ENCODE peak calls at places on chromosomes 6 and 20, in five cellular contexts. E, I, C, D and Z are unnamed samples.

GRCh38 chr6:1519597-1519996 is 90.1 kb upstream of the FOXC1 start:
- DNase-seq in C (no peak), I (no peak), E (no peak), D (no peak), Z (no peak)

GRCh38 chr20:49112596-49113274 is 66.6 kb downstream of the CSE1L start:
- DNase-seq in C (no peak), D (no peak), I (no peak), E (no peak), Z (no peak)

GRCh38 chr6:41097467-41098090 is 24.8 kb downstream of the NFYA start:
- DNase-seq in C (no peak), D (no peak), E (no peak), I (no peak), Z (no peak)

GRCh38 chr6:4637691-4638433 is 138.3 kb upstream of the CDYL start:
- DNase-seq in C (no peak), I (no peak), D (peak; percentile 49), E (no peak), Z (peak; percentile 39)

GRCh38 chr20:60586417-60587105 is 628.3 kb downstream of the CDH26 start:
- DNase-seq in I (no peak), C (no peak), E (no peak), D (no peak), Z (no peak)

GRCh38 chr6:84579404-84579803 is 185.0 kb downstream of the TBX18 start:
- DNase-seq in E (no peak), C (no peak), I (no peak), D (no peak), Z (no peak)

GRCh38 chr20:25695532-25696383 is 895 bp downstream of the ZNF337 start:
- DNase-seq in E (no peak), C (peak; percentile 24), D (no peak), I (peak; percentile 5), Z (peak; percentile 6)

GRCh38 chr6:100230976-100231316 is 233.8 kb downstream of the SIM1 start:
- DNase-seq in C (no peak), I (no peak), E (no peak), D (peak; percentile 62), Z (no peak)

GRCh38 chr20:45969712-45970634 is 2.0 kb downstream of the ZNF335 start:
- DNase-seq in D (no peak), C (peak; percentile 74), E (no peak), I (no peak), Z (no peak)

GRCh38 chr6:37779902-37780628 is 39.5 kb upstream of the ZFAND3 start:
- DNase-seq in C (no peak), I (no peak), E (no peak), D (no peak), Z (no peak)

GRCh38 chr6:136792066-136792944 is at the start of gene MAP3K5:
- DNase-seq in C (peak; percentile 91), E (peak; percentile 79), D (no peak), I (peak; percentile 86), Z (no peak)

GRCh38 chr6:129617986-129618385 is 92.0 kb downstream of the ARHGAP18 start:
- DNase-seq in I (no peak), C (no peak), D (no peak), E (no peak), Z (no peak)